ENCODE peak calls at places on chromosomes 5 and 9, in nine cellular contexts. N is substantia nigra; G is PC-9; Y is IMR-90; S is NCI-H1105 treated with DMSO at 0.1 percent for 48 hours; Z is pancreas; K is NCI-H526 treated with DMSO at 0.1 percent for 48 hours; O is HuH-7.5; R is central memory CD4-positive, alpha-beta T cell. P is an unnamed sample.

GRCh38 chr5:1101991-1102713 is 9.7 kb downstream of the SLC12A7 start:
- DNase-seq in N (no peak), G (no peak), Y (peak; percentile 18), S (no peak), Z (no peak), K (no peak), O (no peak), R (no peak), P (no peak)

GRCh38 chr5:77133061-77133758 is 46.1 kb upstream of the ZBED3 start:
- DNase-seq in N (no peak), G (peak; percentile 85), Y (peak; percentile 97), S (no peak), Z (no peak), K (no peak), O (no peak), R (no peak), P (peak; percentile 58)

GRCh38 chr5:163172540-163173337 is 264.7 kb upstream of the CCNG1 start:
- DNase-seq in N (no peak), G (no peak), Y (no peak), S (no peak), Z (peak; percentile 16), K (peak; percentile 2), O (peak; percentile 4), R (no peak), P (no peak)

GRCh38 chr9:23662320-23662719 is 163.7 kb downstream of the ELAVL2 start:
- DNase-seq in N (no peak), G (no peak), Y (no peak), S (no peak), Z (no peak), K (no peak), O (no peak), R (no peak), P (no peak)

GRCh38 chr9:36118201-36118600 is 18.3 kb upstream of the GLIPR2 start:
- DNase-seq in N (no peak), G (no peak), Y (no peak), S (no peak), Z (no peak), K (no peak), O (no peak), R (no peak), P (no peak)

GRCh38 chr5:135879591-135879990 is 16.1 kb downstream of the IL9 start:
- DNase-seq in N (no peak), G (no peak), Y (no peak), S (no peak), Z (no peak), K (no peak), O (no peak), R (no peak), P (no peak)

GRCh38 chr5:38329132-38329715 is 70.9 kb downstream of the EGFLAM start:
- DNase-seq in N (no peak), G (peak; percentile 5), Y (no peak), S (no peak), Z (no peak), K (no peak), O (no peak), R (no peak), P (no peak)

GRCh38 chr5:142532416-142533176 is 153.3 kb downstream of the FGF1 start:
- DNase-seq in N (no peak), G (no peak), Y (no peak), S (no peak), Z (no peak), K (no peak), O (no peak), R (no peak), P (no peak)

GRCh38 chr9:100525563-100525962 is 52.3 kb upstream of the CAVIN4 start:
- DNase-seq in N (no peak), G (no peak), Y (peak; percentile 2), S (no peak), Z (no peak), K (no peak), O (no peak), R (no peak), P (no peak)

GRCh38 chr9:79134654-79135053 is 437.1 kb upstream of the TLE4 start:
- DNase-seq in N (no peak), G (no peak), Y (peak; percentile 12), S (no peak), Z (no peak), K (no peak), O (no peak), R (no peak), P (no peak)

GRCh38 chr5:2203774-2204173 is 321.0 kb upstream of the IRX4 start:
- DNase-seq in N (no peak), G (no peak), Y (no peak), S (no peak), Z (no peak), K (no peak), O (no peak), R (no peak), P (no peak)

GRCh38 chr5:126016256-126016655 is 407.0 kb upstream of the GRAMD2B start:
- DNase-seq in N (no peak), G (no peak), Y (no peak), S (peak; percentile 55), Z (no peak), K (no peak), O (no peak), R (no peak), P (peak; percentile 15)

GRCh38 chr5:165029471-165029870 is 1524.1 kb downstream of the MAT2B start:
- DNase-seq in N (no peak), G (no peak), Y (peak; percentile 0), S (no peak), Z (no peak), K (peak; percentile 15), O (no peak), R (no peak), P (no peak)

GRCh38 chr9:93610206-93610605 is 33.8 kb downstream of the PHF2 start:
- DNase-seq in N (no peak), G (no peak), Y (no peak), S (no peak), Z (no peak), K (no peak), O (no peak), R (no peak), P (no peak)

GRCh38 chr9:93300585-93301081 is 116.7 kb downstream of the WNK2 start:
- DNase-seq in N (no peak), G (no peak), Y (no peak), S (no peak), Z (no peak), K (no peak), O (no peak), R (no peak), P (no peak)

GRCh38 chr9:107868166-107868565 is 378.6 kb upstream of the KLF4 start:
- DNase-seq in N (no peak), G (no peak), Y (no peak), S (no peak), Z (no peak), K (no peak), O (no peak), R (no peak), P (no peak)

GRCh38 chr5:56819027-56819881 is 3.9 kb downstream of the MAP3K1 start:
- DNase-seq in N (no peak), G (peak; percentile 86), Y (no peak), S (no peak), Z (no peak), K (no peak), O (no peak), R (no peak), P (no peak)

GRCh38 chr9:88754452-88754851 is 219.5 kb downstream of the NXNL2 start:
- DNase-seq in N (no peak), G (no peak), Y (no peak), S (no peak), Z (no peak), K (no peak), O (no peak), R (no peak), P (no peak)

P was measured in head of caudate nucleus.